ENCODE peak calls at places on chromosomes 13 and 19, in four cellular contexts. One of them, this sample, is unnamed.

GRCh38 chr19:52722062-52723005 is 12.5 kb downstream of the ZNF611 start:
- DNase-seq in Peyer's patch: no peak
- DNase-seq in astrocyte: peak; percentile 61
- DNase-seq in SJCRH30: no peak
- DNase-seq in this sample: no peak

GRCh38 chr19:55602104-55603001 is 2.3 kb downstream of the ZNF524 start:
- DNase-seq in Peyer's patch: no peak
- DNase-seq in astrocyte: no peak
- DNase-seq in SJCRH30: no peak
- DNase-seq in this sample: no peak

GRCh38 chr19:1406818-1407661 is at the start of gene DAZAP1:
- DNase-seq in Peyer's patch: peak; percentile 100
- DNase-seq in astrocyte: peak; percentile 90
- DNase-seq in SJCRH30: peak; percentile 97
- DNase-seq in this sample: peak; percentile 100

GRCh38 chr13:48561461-48562224 is 28.8 kb upstream of the RCBTB2 start:
- DNase-seq in Peyer's patch: no peak
- DNase-seq in astrocyte: no peak
- DNase-seq in SJCRH30: no peak
- DNase-seq in this sample: no peak

GRCh38 chr19:49210108-49210900 is 52.7 kb downstream of the TRPM4 start:
- DNase-seq in Peyer's patch: peak; percentile 60
- DNase-seq in astrocyte: no peak
- DNase-seq in SJCRH30: peak; percentile 17
- DNase-seq in this sample: no peak

GRCh38 chr13:72726721-72727416 is 560 bp downstream of the MZT1 start:
- DNase-seq in Peyer's patch: peak; percentile 62
- DNase-seq in astrocyte: no peak
- DNase-seq in SJCRH30: peak; percentile 57
- DNase-seq in this sample: peak; percentile 29

GRCh38 chr19:51571599-51571998 is 516 bp downstream of the ZNF175 start:
- DNase-seq in Peyer's patch: no peak
- DNase-seq in astrocyte: no peak
- DNase-seq in SJCRH30: no peak
- DNase-seq in this sample: no peak

GRCh38 chr19:952680-953500 is 27.1 kb downstream of the ARID3A start:
- DNase-seq in Peyer's patch: peak; percentile 65
- DNase-seq in astrocyte: no peak
- DNase-seq in SJCRH30: no peak
- DNase-seq in this sample: no peak

GRCh38 chr13:92251815-92252214 is 853.4 kb downstream of the GPC5 start:
- DNase-seq in Peyer's patch: no peak
- DNase-seq in astrocyte: peak; percentile 1
- DNase-seq in SJCRH30: no peak
- DNase-seq in this sample: no peak

GRCh38 chr13:32911506-32911905 is 104.7 kb upstream of the KL start:
- DNase-seq in Peyer's patch: no peak
- DNase-seq in astrocyte: no peak
- DNase-seq in SJCRH30: peak; percentile 29
- DNase-seq in this sample: no peak

GRCh38 chr13:50572129-50572528 is 271.4 kb downstream of the DLEU7 start:
- DNase-seq in Peyer's patch: no peak
- DNase-seq in astrocyte: no peak
- DNase-seq in SJCRH30: no peak
- DNase-seq in this sample: no peak

GRCh38 chr13:20349564-20350379 is 117.7 kb upstream of the GJB6 start:
- DNase-seq in Peyer's patch: no peak
- DNase-seq in astrocyte: no peak
- DNase-seq in SJCRH30: no peak
- DNase-seq in this sample: no peak

GRCh38 chr19:54136086-54136863 is 1.3 kb upstream of the CNOT3 start:
- DNase-seq in Peyer's patch: no peak
- DNase-seq in astrocyte: no peak
- DNase-seq in SJCRH30: no peak
- DNase-seq in this sample: no peak

GRCh38 chr13:44573790-44574465 is 2.2 kb downstream of the TSC22D1 start:
- DNase-seq in Peyer's patch: no peak
- DNase-seq in astrocyte: peak; percentile 76
- DNase-seq in SJCRH30: no peak
- DNase-seq in this sample: peak; percentile 67

GRCh38 chr13:88042489-88042888 is 371.3 kb downstream of the SLITRK5 start:
- DNase-seq in Peyer's patch: no peak
- DNase-seq in astrocyte: peak; percentile 55
- DNase-seq in SJCRH30: no peak
- DNase-seq in this sample: no peak

GRCh38 chr19:54418030-54418929 is 3.0 kb downstream of the TTYH1 start:
- DNase-seq in Peyer's patch: no peak
- DNase-seq in astrocyte: peak; percentile 22
- DNase-seq in SJCRH30: no peak
- DNase-seq in this sample: no peak

GRCh38 chr19:46546194-46546896 is 50.7 kb upstream of the PNMA8B start:
- DNase-seq in Peyer's patch: peak; percentile 72
- DNase-seq in astrocyte: peak; percentile 29
- DNase-seq in SJCRH30: peak; percentile 21
- DNase-seq in this sample: peak; percentile 60

GRCh38 chr19:39385629-39386411 is 5.1 kb downstream of the PAF1 start:
- DNase-seq in Peyer's patch: no peak
- DNase-seq in astrocyte: no peak
- DNase-seq in SJCRH30: no peak
- DNase-seq in this sample: no peak

GRCh38 chr19:54517483-54517882 is 14.9 kb downstream of the LAIR2 start:
- DNase-seq in Peyer's patch: peak; percentile 57
- DNase-seq in astrocyte: peak; percentile 8
- DNase-seq in SJCRH30: peak; percentile 79
- DNase-seq in this sample: peak; percentile 37

GRCh38 chr13:57631607-57632275 is at the start of gene PCDH17:
- DNase-seq in Peyer's patch: no peak
- DNase-seq in astrocyte: peak; percentile 62
- DNase-seq in SJCRH30: no peak
- DNase-seq in this sample: peak; percentile 34

GRCh38 chr13:74409551-74409950 is 275.3 kb upstream of the KLF12 start:
- DNase-seq in Peyer's patch: no peak
- DNase-seq in astrocyte: no peak
- DNase-seq in SJCRH30: no peak
- DNase-seq in this sample: no peak

GRCh38 chr19:41886761-41887710 is 4.1 kb downstream of the ARHGEF1 start:
- DNase-seq in Peyer's patch: peak; percentile 91
- DNase-seq in astrocyte: no peak
- DNase-seq in SJCRH30: no peak
- DNase-seq in this sample: no peak

GRCh38 chr19:17406039-17406886 is 833 bp upstream of the BST2 start:
- DNase-seq in Peyer's patch: peak; percentile 72
- DNase-seq in astrocyte: peak; percentile 59
- DNase-seq in SJCRH30: peak; percentile 73
- DNase-seq in this sample: no peak

GRCh38 chr19:17402982-17403855 is 2.2 kb downstream of the BST2 start:
- DNase-seq in Peyer's patch: no peak
- DNase-seq in astrocyte: no peak
- DNase-seq in SJCRH30: no peak
- DNase-seq in this sample: no peak

GRCh38 chr19:17404015-17404414 is 1.4 kb downstream of the BST2 start:
- DNase-seq in Peyer's patch: no peak
- DNase-seq in astrocyte: no peak
- DNase-seq in SJCRH30: no peak
- DNase-seq in this sample: no peak

GRCh38 chr19:17405250-17406038 is at the start of gene BST2:
- DNase-seq in Peyer's patch: peak; percentile 81
- DNase-seq in astrocyte: peak; percentile 39
- DNase-seq in SJCRH30: peak; percentile 65
- DNase-seq in this sample: peak; percentile 64

DNA sequence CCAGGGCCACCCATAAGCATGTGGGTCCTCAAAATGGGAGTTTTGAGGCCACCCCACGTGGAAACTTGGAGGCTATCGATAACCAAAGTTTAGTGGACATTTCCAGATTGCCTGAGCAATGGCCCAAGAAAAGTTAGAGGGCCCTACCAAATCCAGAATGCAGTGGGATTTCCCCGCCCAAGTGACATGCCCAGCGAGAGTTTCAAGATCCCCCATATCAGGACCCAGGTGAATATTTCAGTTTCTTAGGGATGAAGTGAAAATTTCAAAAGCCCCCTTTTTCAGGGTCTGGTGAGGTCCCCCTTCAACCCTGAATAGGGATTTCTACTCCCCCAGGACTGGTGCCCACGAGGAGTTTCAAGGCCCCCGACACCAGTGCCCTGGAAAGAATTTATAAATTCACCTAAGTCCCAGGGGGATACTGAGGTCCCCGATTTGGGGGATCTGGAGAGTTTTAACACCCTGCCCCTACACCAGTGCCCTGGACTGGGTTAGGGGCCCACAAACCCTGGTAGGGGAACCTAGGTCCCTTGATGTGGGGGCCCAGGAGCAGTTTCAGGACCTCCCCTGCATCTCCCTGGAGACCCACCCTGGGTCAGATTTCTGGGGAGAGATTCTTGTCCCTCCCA is 695 bp downstream of the BST2 start:
- DNase-seq in Peyer's patch: no peak
- DNase-seq in astrocyte: no peak
- DNase-seq in SJCRH30: no peak
- DNase-seq in this sample: no peak
- H3K27ac ChIP-seq in Peyer's patch: peak overlapping the region; percentile 87
- H3K27ac ChIP-seq in astrocyte: no peak overlapping the region
- H3K27ac ChIP-seq in SJCRH30: no peak overlapping the region
- H3K27ac ChIP-seq in this sample: peak overlapping the region; percentile 88

GRCh38 chr19:38318595-38319142 is 976 bp upstream of the KCNK6 start:
- DNase-seq in Peyer's patch: no peak
- DNase-seq in astrocyte: no peak
- DNase-seq in SJCRH30: no peak
- DNase-seq in this sample: no peak
- H3K4me3 ChIP-seq in Peyer's patch: no peak overlapping the region
- H3K4me3 ChIP-seq in astrocyte: no peak overlapping the region
- H3K4me3 ChIP-seq in SJCRH30: no peak overlapping the region
- H3K4me3 ChIP-seq in this sample: peak overlapping the region; percentile 67

DNA sequence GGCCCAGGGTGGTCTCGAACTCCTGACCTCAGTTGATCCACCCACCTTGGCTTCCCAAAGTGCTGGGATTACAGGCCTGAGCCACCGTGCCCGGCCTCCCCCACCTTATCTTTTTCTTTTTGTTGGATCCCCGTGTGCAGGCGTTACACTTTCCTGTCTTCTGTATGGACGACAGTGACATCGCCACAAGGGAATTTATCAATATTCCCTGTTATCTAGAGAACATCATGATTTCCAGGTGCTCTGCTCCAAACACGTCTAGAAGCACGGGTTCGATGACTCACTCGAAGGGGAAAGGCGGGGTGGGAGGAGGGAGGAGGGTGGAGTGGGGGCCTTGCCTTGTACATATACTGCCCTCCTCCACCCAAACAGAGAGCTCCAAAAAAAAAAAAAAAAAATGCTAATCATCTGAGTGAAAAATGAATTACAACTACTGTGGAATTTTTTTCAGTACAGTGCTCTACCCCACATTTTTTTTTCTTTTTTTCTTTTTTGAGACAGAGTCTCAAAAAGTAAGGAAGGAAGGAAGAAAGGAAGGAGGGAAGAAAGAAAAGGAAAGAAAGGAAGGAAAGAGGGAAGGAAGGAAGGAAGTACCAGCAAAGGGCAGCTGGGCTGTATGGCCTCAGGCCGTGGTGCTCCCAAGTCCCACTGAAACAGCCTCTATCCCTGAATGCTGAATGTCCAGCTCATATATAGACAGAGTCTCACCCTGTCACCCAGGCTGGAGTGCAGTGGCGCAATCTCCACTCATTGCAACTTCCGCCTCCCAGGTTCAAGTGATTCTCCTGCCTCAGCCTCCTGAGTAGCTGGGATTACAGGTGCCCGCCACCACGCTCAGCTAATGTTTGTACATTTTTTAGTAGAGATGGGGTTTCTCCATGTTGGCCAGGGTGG is 36.8 kb downstream of the INSR start:
- DNase-seq in Peyer's patch: peak; percentile 60
- DNase-seq in astrocyte: peak; percentile 85
- DNase-seq in SJCRH30: no peak
- DNase-seq in this sample: peak; percentile 59
- H3K27ac ChIP-seq in Peyer's patch: no peak overlapping the region
- H3K27ac ChIP-seq in astrocyte: no peak overlapping the region
- H3K27ac ChIP-seq in SJCRH30: no peak overlapping the region
- H3K27ac ChIP-seq in this sample: peak overlapping the region; percentile 7

GRCh38 chr19:14149509-14149994 is 13.2 kb upstream of the ASF1B start:
- DNase-seq in Peyer's patch: peak; percentile 75
- DNase-seq in astrocyte: no peak
- DNase-seq in SJCRH30: no peak
- DNase-seq in this sample: peak; percentile 51
- H3K4me3 ChIP-seq in Peyer's patch: peak overlapping the region; percentile 32
- H3K4me3 ChIP-seq in astrocyte: no peak overlapping the region
- H3K4me3 ChIP-seq in SJCRH30: no peak overlapping the region
- H3K4me3 ChIP-seq in this sample: peak overlapping the region; percentile 20

GRCh38 chr13:97224544-97225324 is 2.6 kb downstream of the MBNL2 start:
- DNase-seq in Peyer's patch: peak; percentile 70
- DNase-seq in astrocyte: peak; percentile 41
- DNase-seq in SJCRH30: no peak
- DNase-seq in this sample: peak; percentile 70

GRCh38 chr13:97226013-97226412 is 3.9 kb downstream of the MBNL2 start:
- DNase-seq in Peyer's patch: no peak
- DNase-seq in astrocyte: no peak
- DNase-seq in SJCRH30: no peak
- DNase-seq in this sample: no peak

GRCh38 chr13:97223711-97224461 is 1.8 kb downstream of the MBNL2 start:
- DNase-seq in Peyer's patch: peak; percentile 80
- DNase-seq in astrocyte: peak; percentile 95
- DNase-seq in SJCRH30: peak; percentile 58
- DNase-seq in this sample: peak; percentile 42

GRCh38 chr13:97226788-97227627 is 4.9 kb downstream of the MBNL2 start:
- DNase-seq in Peyer's patch: peak; percentile 59
- DNase-seq in astrocyte: no peak
- DNase-seq in SJCRH30: no peak
- DNase-seq in this sample: peak; percentile 34

GRCh38 chr13:97225533-97225932 is 3.4 kb downstream of the MBNL2 start:
- DNase-seq in Peyer's patch: no peak
- DNase-seq in astrocyte: no peak
- DNase-seq in SJCRH30: no peak
- DNase-seq in this sample: no peak
- H3K27ac ChIP-seq in Peyer's patch: peak overlapping the region; percentile 84
- H3K27ac ChIP-seq in astrocyte: no peak overlapping the region
- H3K27ac ChIP-seq in SJCRH30: no peak overlapping the region
- H3K27ac ChIP-seq in this sample: peak overlapping the region; percentile 94